ENCODE peak calls at places on chromosome 14, in eight cellular contexts. One of them, this sample, is unnamed.

GRCh38 chr14:61343471-61343870 is 22.1 kb downstream of the PRKCH start:
- DNase-seq in germinal center: no peak
- DNase-seq in Right ventricle myocardium superior: no peak
- DNase-seq in Calu3: no peak
- DNase-seq in NCI-H345: no peak
- DNase-seq in aorta: no peak
- DNase-seq in T-helper 17 cell: no peak
- DNase-seq in Right ventricle myocardium inferior: no peak
- DNase-seq in this sample: no peak

GRCh38 chr14:64880382-64881121 is 845 bp upstream of the SPTB start:
- DNase-seq in germinal center: peak; percentile 75
- DNase-seq in Right ventricle myocardium superior: peak; percentile 70
- DNase-seq in Calu3: peak; percentile 55
- DNase-seq in NCI-H345: peak; percentile 84
- DNase-seq in aorta: peak; percentile 64
- DNase-seq in T-helper 17 cell: peak; percentile 46
- DNase-seq in Right ventricle myocardium inferior: peak; percentile 66
- DNase-seq in this sample: peak; percentile 69

GRCh38 chr14:99075061-99075460 is 196.9 kb downstream of the BCL11B start:
- DNase-seq in germinal center: no peak
- DNase-seq in Right ventricle myocardium superior: no peak
- DNase-seq in Calu3: no peak
- DNase-seq in NCI-H345: no peak
- DNase-seq in aorta: no peak
- DNase-seq in T-helper 17 cell: no peak
- DNase-seq in Right ventricle myocardium inferior: no peak
- DNase-seq in this sample: no peak

GRCh38 chr14:96962337-96962736 is 165.2 kb downstream of the VRK1 start:
- DNase-seq in germinal center: peak; percentile 40
- DNase-seq in Right ventricle myocardium superior: no peak
- DNase-seq in Calu3: no peak
- DNase-seq in NCI-H345: no peak
- DNase-seq in aorta: no peak
- DNase-seq in T-helper 17 cell: no peak
- DNase-seq in Right ventricle myocardium inferior: no peak
- DNase-seq in this sample: no peak

GRCh38 chr14:29240046-29240445 is 473.5 kb downstream of the FOXG1 start:
- DNase-seq in germinal center: no peak
- DNase-seq in Right ventricle myocardium superior: no peak
- DNase-seq in Calu3: no peak
- DNase-seq in NCI-H345: no peak
- DNase-seq in aorta: no peak
- DNase-seq in T-helper 17 cell: no peak
- DNase-seq in Right ventricle myocardium inferior: no peak
- DNase-seq in this sample: no peak

GRCh38 chr14:91980157-91980556 is 32.7 kb upstream of the FBLN5 start:
- DNase-seq in germinal center: no peak
- DNase-seq in Right ventricle myocardium superior: no peak
- DNase-seq in Calu3: no peak
- DNase-seq in NCI-H345: no peak
- DNase-seq in aorta: no peak
- DNase-seq in T-helper 17 cell: no peak
- DNase-seq in Right ventricle myocardium inferior: no peak
- DNase-seq in this sample: no peak

GRCh38 chr14:24430682-24431568 is 1.2 kb downstream of the KHNYN start:
- DNase-seq in germinal center: peak; percentile 82
- DNase-seq in Right ventricle myocardium superior: no peak
- DNase-seq in Calu3: no peak
- DNase-seq in NCI-H345: no peak
- DNase-seq in aorta: peak; percentile 60
- DNase-seq in T-helper 17 cell: peak; percentile 59
- DNase-seq in Right ventricle myocardium inferior: no peak
- DNase-seq in this sample: no peak

GRCh38 chr14:61231810-61232209 is 49.3 kb downstream of the TMEM30B start:
- DNase-seq in germinal center: no peak
- DNase-seq in Right ventricle myocardium superior: no peak
- DNase-seq in Calu3: no peak
- DNase-seq in NCI-H345: no peak
- DNase-seq in aorta: no peak
- DNase-seq in T-helper 17 cell: no peak
- DNase-seq in Right ventricle myocardium inferior: no peak
- DNase-seq in this sample: no peak